ENCODE peak calls at places on chromosomes 3 and 15, in eight cellular contexts. B is CD8-positive, alpha-beta T cell; C is transverse colon; L is lung; K is A673; T is uterus; A is mammary epithelial cell; Y is kidney. W is an unnamed sample. For H3K4me1 and H3K36me3, the result is how much of the 10 kb centered on the place peaks cover.

GRCh38 chr3:22960326-22960984 is 242.7 kb upstream of the UBE2E2 start:
- DNase-seq in B (no peak), C (peak), L (peak), K (peak), T (peak), A (peak), Y (no peak), W (no peak)

GRCh38 chr15:29601811-29602210 is 220.5 kb downstream of the TJP1 start:
- DNase-seq in B (no peak), C (no peak), L (no peak), K (no peak), T (no peak), A (no peak), Y (no peak), W (no peak)

GRCh38 chr3:190526787-190527767 is 13.2 kb downstream of the IL1RAP start:
- DNase-seq in B (no peak), C (no peak), L (no peak), K (peak), T (no peak), A (no peak), Y (no peak), W (no peak)

GRCh38 chr3:165254812-165255211 is 58.6 kb upstream of the SLITRK3 start:
- DNase-seq in B (no peak), C (no peak), L (no peak), K (peak), T (no peak), A (no peak), Y (no peak), W (no peak)

GRCh38 chr3:72951259-72951722 is 45.3 kb upstream of the PPP4R2 start:
- DNase-seq in B (no peak), C (no peak), L (no peak), K (no peak), T (no peak), A (no peak), Y (no peak), W (no peak)

GRCh38 chr3:193928354-193929209 is 207.4 kb upstream of the HES1 start:
- DNase-seq in B (no peak), C (no peak), L (no peak), K (peak), T (no peak), A (peak), Y (no peak), W (no peak)

GRCh38 chr3:10188798-10189556 is 24.3 kb downstream of the IRAK2 start:
- DNase-seq in B (no peak), C (no peak), L (no peak), K (no peak), T (no peak), A (peak), Y (no peak), W (no peak)

GRCh38 chr3:37310666-37311050 is 136.3 kb upstream of the LRRFIP2 start:
- DNase-seq in B (no peak), C (no peak), L (no peak), K (no peak), T (no peak), A (no peak), Y (no peak), W (no peak)

DNA sequence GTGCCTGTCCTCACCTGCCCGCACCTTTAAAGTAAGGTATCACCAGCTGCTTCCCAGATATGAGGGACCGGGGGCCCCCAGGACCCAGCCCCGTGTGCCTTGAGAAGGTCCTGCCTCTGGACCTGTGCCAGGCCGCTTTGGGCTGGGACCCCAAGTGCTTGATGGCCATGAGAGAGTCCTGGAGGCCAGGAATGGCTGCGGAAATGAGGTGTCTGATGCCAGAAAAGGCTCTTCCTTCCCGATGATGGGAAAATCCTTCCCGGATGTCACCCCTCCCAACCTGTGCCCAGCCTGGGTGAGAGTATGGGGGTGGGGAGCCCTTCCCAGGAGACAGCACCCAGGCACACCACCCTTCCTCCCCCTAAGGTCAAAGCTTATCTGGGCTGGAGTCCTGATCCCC is 14.1 kb downstream of the SEMA3F start:
- DNase-seq in B (no peak), C (no peak), L (no peak), K (no peak), T (no peak), A (no peak), Y (no peak), W (no peak)
- H3K4me1 ChIP-seq in B (under half), C (half or more), L (half or more), K (under half), T (under half), A (half or more), Y (under half), W (under half)

DNA sequence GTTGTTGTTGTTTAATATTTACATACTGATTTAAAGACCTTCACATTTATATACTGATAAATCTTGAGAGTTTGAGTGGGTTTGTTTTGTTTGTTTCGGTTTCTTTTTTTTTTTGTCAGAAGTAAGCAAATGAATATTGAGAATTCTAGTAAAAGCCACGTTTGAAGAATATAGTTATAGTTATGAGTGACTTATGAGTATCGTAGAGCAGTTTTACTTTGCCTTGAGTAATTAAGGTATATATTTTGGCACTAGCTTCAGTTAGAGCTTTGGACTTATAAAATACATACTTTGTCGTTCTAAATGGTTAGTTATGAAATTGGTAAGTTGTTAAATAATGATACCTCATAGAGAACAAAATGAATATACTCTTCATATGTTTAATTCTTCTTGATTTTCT is 27.8 kb downstream of the ATP1B3 start:
- DNase-seq in B (no peak), C (no peak), L (no peak), K (no peak), T (no peak), A (no peak), Y (no peak), W (no peak)
- H3K36me3 ChIP-seq in B (under half), C (under half), L (under half), K (under half), T (under half), A (under half), Y (under half), W (under half)

GRCh38 chr3:149373235-149374125 is 4.0 kb downstream of the TM4SF1 start:
- DNase-seq in B (no peak), C (no peak), L (no peak), K (no peak), T (no peak), A (peak), Y (no peak), W (no peak)
- H3K4me1 ChIP-seq in B (under half), C (under half), L (under half), K (under half), T (under half), A (half or more), Y (under half), W (under half)

GRCh38 chr15:64423970-64424369 is 36.3 kb downstream of the TRIP4 start:
- DNase-seq in B (no peak), C (no peak), L (no peak), K (no peak), T (no peak), A (no peak), Y (no peak), W (no peak)
- H3K36me3 ChIP-seq in B (under half), C (under half), L (under half), K (under half), T (under half), A (under half), Y (under half), W (under half)

GRCh38 chr3:25661694-25662455 is 2.8 kb downstream of the TOP2B start:
- DNase-seq in B (no peak), C (no peak), L (no peak), K (no peak), T (no peak), A (no peak), Y (no peak), W (no peak)
- H3K4me1 ChIP-seq in B (half or more), C (under half), L (under half), K (under half), T (under half), A (under half), Y (under half), W (half or more)

GRCh38 chr15:68808770-68809169 is 11.9 kb downstream of the ANP32A start:
- DNase-seq in B (peak), C (peak), L (no peak), K (no peak), T (no peak), A (no peak), Y (no peak), W (no peak)

GRCh38 chr15:68808091-68808490 is 12.6 kb downstream of the ANP32A start:
- DNase-seq in B (peak), C (peak), L (no peak), K (no peak), T (no peak), A (no peak), Y (no peak), W (no peak)

GRCh38 chr15:68806220-68807105 is 14.2 kb downstream of the ANP32A start:
- DNase-seq in B (peak), C (peak), L (no peak), K (no peak), T (no peak), A (no peak), Y (no peak), W (no peak)

GRCh38 chr15:68809517-68809916 is 11.2 kb downstream of the ANP32A start:
- DNase-seq in B (peak), C (no peak), L (no peak), K (no peak), T (no peak), A (no peak), Y (no peak), W (no peak)

DNA sequence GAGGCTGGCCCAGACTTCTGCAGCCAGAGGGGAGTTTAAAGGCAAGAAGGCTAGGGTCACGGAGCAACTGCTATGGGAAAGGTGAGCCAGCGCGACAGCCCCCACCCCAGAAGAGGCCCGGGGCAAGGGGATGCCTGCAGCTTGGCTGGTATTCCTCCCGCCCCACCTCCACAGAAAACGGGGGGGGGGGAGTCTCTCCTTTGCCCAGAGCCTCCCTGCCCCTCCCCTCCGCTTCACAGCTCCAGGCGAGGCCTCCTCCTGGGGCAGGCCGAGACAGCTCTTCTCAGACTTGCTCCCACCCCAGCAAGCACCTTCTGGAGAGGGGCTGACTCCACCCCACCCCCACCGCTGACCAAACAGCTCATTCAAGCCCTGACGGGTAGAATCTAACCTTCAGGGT is 13.4 kb downstream of the ANP32A start:
- DNase-seq in B (peak), C (peak), L (no peak), K (no peak), T (no peak), A (no peak), Y (no peak), W (no peak)
- H3K36me3 ChIP-seq in B (under half), C (under half), L (under half), K (under half), T (under half), A (under half), Y (under half), W (under half)

GRCh38 chr3:133667118-133667517 is 5.4 kb upstream of the TOPBP1 start:
- DNase-seq in B (no peak), C (no peak), L (no peak), K (no peak), T (no peak), A (no peak), Y (no peak), W (no peak)
- H3K4me1 ChIP-seq in B (under half), C (under half), L (under half), K (under half), T (under half), A (under half), Y (under half), W (under half)

DNA sequence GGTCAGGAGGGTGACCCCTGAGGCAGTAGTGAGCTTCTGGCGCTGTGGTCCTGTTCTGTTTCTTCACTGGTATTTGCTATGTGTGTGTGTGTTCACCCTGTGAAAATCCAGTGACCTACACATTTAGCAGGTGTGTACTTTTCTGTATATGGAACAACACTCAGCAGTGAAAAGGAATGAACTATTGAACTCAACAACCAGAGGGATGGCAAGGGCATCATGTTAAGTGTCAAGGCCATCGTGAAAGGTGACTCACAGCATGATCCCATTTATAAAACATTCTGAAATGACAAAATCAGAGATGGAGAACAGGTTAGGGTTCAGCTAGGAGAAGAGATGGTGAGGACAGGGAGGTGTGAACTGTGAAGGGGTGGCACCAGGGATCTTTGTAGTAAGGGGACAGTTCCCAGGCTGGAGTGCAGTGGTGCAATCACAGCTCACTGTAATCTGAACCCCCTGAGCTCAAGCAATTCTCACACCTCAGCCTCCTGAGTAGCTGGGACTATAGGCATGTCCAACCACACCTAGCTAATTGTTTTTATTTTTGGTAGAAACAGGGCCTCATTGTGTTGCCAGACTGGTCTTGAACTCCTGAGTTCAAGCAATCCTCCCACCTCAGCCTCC is 10.0 kb upstream of the RAB43 start:
- DNase-seq in B (no peak), C (no peak), L (no peak), K (no peak), T (no peak), A (no peak), Y (no peak), W (no peak)
- H3K36me3 ChIP-seq in B (under half), C (under half), L (under half), K (under half), T (under half), A (under half), Y (half or more), W (under half)